ENCODE peak calls at places on chromosomes 2 and 18, in six cellular contexts. X is RKO; F is hepatocyte; P is choroid plexus epithelial cell; J is tibial nerve; A is stimulated activated CD4-positive, alpha-beta T cell treated with anti-CD3 and anti-CD28 coated beads, Interleukin-2, amount 100 ng/mL, for 48 hours. V is an unnamed sample.

GRCh38 chr2:2646312-2647051 is 315.4 kb upstream of the MYT1L start:
- DNase-seq in X (no peak), F (no peak), P (no peak), J (no peak), A (peak; percentile 21), V (no peak)

GRCh38 chr2:69694894-69695849 is 46.8 kb upstream of the ANXA4 start:
- DNase-seq in X (no peak), F (no peak), P (peak; percentile 91), J (no peak), A (no peak), V (no peak)

GRCh38 chr2:109702250-109702985 is 88.3 kb downstream of the SOWAHC start:
- DNase-seq in X (peak; percentile 2), F (no peak), P (peak; percentile 92), J (no peak), A (no peak), V (no peak)

GRCh38 chr18:10094154-10094553 is 180.3 kb downstream of the VAPA start:
- DNase-seq in X (peak; percentile 29), F (no peak), P (peak; percentile 44), J (no peak), A (no peak), V (no peak)

GRCh38 chr18:22822024-22822423 is 111.1 kb upstream of the RBBP8 start:
- DNase-seq in X (no peak), F (no peak), P (peak; percentile 84), J (no peak), A (no peak), V (no peak)

GRCh38 chr2:71990122-71990521 is 157.5 kb downstream of the CYP26B1 start:
- DNase-seq in X (no peak), F (no peak), P (no peak), J (no peak), A (no peak), V (no peak)

GRCh38 chr2:150449856-150450255 is 37.6 kb downstream of the RND3 start:
- DNase-seq in X (no peak), F (peak; percentile 15), P (peak; percentile 9), J (no peak), A (no peak), V (no peak)

GRCh38 chr2:55111570-55112228 is 61.4 kb upstream of the RTN4 start:
- DNase-seq in X (no peak), F (peak; percentile 80), P (peak; percentile 95), J (no peak), A (no peak), V (peak; percentile 22)

GRCh38 chr2:3728104-3729054 is 25.0 kb downstream of the DCDC2C start:
- DNase-seq in X (peak; percentile 65), F (peak; percentile 72), P (peak; percentile 80), J (no peak), A (no peak), V (peak; percentile 50)

GRCh38 chr18:48328473-48329205 is 80.5 kb downstream of the ZBTB7C start:
- DNase-seq in X (peak; percentile 18), F (peak; percentile 32), P (peak; percentile 59), J (no peak), A (no peak), V (no peak)

GRCh38 chr2:73925853-73926492 is 707 bp upstream of the DGUOK start:
- DNase-seq in X (no peak), F (peak; percentile 75), P (no peak), J (no peak), A (no peak), V (no peak)

GRCh38 chr2:237408280-237408679 is 5.7 kb downstream of the COL6A3 start:
- DNase-seq in X (no peak), F (no peak), P (no peak), J (no peak), A (no peak), V (no peak)

GRCh38 chr2:76307495-76307894 is 596.8 kb upstream of the GCFC2 start:
- DNase-seq in X (no peak), F (no peak), P (no peak), J (no peak), A (no peak), V (no peak)

V was measured in 8988T.